ENCODE peak calls at places on chromosome X, in four cellular contexts. J is lower lobe of right lung, O is heart left ventricle, U is neural progenitor cell. R is an unnamed sample.
A peak's percentile ranks its signal among the peaks of the same experiment; 100 is the strongest.

GRCh38 chrX:56618250-56618649 is 54.8 kb downstream of the UBQLN2 start:
- DNase-seq in J (no peak), O (no peak), U (no peak), R (no peak)

GRCh38 chrX:112784692-112785091 is 55.9 kb downstream of the AMOT start:
- DNase-seq in J (no peak), O (no peak), U (no peak), R (no peak)

GRCh38 chrX:103878466-103879151 is 46.6 kb upstream of the RAB9B start:
- DNase-seq in J (no peak), O (no peak), U (no peak), R (no peak)

GRCh38 chrX:40245411-40246140 is 147.8 kb upstream of the BCOR start:
- DNase-seq in J (no peak), O (no peak), U (no peak), R (no peak)

GRCh38 chrX:103215768-103216085 is 819 bp downstream of the BEX4 start:
- DNase-seq in J (no peak), O (no peak), U (no peak), R (no peak)

GRCh38 chrX:24203072-24203808 is 53.7 kb downstream of the ZFX start:
- DNase-seq in J (no peak), O (no peak), U (no peak), R (no peak)

GRCh38 chrX:103637604-103638338 is 9.0 kb downstream of the TCEAL1 start:
- DNase-seq in J (no peak), O (no peak), U (no peak), R (no peak)

GRCh38 chrX:105136786-105137185 is 83.7 kb downstream of the TEX13A start:
- DNase-seq in J (no peak), O (no peak), U (no peak), R (no peak)

GRCh38 chrX:22666441-22666840 is 333.3 kb upstream of the DDX53 start:
- DNase-seq in J (no peak), O (no peak), U (peak; percentile 29), R (no peak)

GRCh38 chrX:120291211-120291610 is 20.1 kb downstream of the TMEM255A start:
- DNase-seq in J (no peak), O (no peak), U (no peak), R (no peak)

GRCh38 chrX:142036111-142036510 is 132.4 kb downstream of the MAGEC1 start:
- DNase-seq in J (no peak), O (no peak), U (no peak), R (no peak)

GRCh38 chrX:117633277-117633676 is 483.3 kb downstream of the KLHL13 start:
- DNase-seq in J (no peak), O (no peak), U (no peak), R (no peak)
- H3K4me3 ChIP-seq in J (no peak overlapping the region), O (no peak overlapping the region), U (no peak overlapping the region), R (no peak overlapping the region)

DNA sequence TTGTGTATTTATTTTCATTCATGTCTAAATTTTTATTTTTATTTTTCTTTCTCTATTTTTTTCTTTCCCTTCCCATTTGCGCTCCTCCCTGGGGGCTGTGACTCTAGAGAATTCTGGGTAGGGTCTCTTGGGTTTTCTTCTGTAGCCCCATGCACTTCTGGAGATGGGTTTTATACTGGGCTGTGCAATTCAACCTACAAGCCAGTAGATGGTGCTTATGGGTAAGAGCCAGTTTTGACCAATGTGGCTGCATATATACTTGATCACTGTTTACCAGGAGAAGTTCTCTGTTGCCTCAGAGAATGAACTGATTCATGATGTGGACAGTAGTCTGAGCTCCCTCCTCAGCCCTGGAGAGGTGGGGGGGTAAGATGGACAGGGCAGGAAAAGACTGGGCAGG is 614.6 kb downstream of the PCDH19 start:
- DNase-seq in J (no peak), O (no peak), U (no peak), R (no peak)
- TF ChIP-seq CTCF in J (no peak), O (no peak), U (peak; percentile 23), R (no peak)

GRCh38 chrX:35622601-35623000 is 175.5 kb upstream of the MAGEB16 start:
- DNase-seq in J (no peak), O (no peak), U (no peak), R (no peak)
- H3K27ac ChIP-seq in J (no peak overlapping the region), O (no peak overlapping the region), U (no peak overlapping the region), R (no peak overlapping the region)

GRCh38 chrX:69614896-69615295 is 1.0 kb upstream of the EDA start:
- DNase-seq in J (no peak), O (no peak), U (no peak), R (no peak)

GRCh38 chrX:69616520-69617203 is 749 bp downstream of the EDA start:
- DNase-seq in J (peak; percentile 41), O (peak; percentile 64), U (peak; percentile 46), R (peak; percentile 49)

GRCh38 chrX:69615323-69615722 is 590 bp upstream of the EDA start:
- DNase-seq in J (no peak), O (no peak), U (peak; percentile 72), R (no peak)

GRCh38 chrX:69613946-69614345 is 2.0 kb upstream of the EDA start:
- DNase-seq in J (no peak), O (no peak), U (no peak), R (no peak)

DNA sequence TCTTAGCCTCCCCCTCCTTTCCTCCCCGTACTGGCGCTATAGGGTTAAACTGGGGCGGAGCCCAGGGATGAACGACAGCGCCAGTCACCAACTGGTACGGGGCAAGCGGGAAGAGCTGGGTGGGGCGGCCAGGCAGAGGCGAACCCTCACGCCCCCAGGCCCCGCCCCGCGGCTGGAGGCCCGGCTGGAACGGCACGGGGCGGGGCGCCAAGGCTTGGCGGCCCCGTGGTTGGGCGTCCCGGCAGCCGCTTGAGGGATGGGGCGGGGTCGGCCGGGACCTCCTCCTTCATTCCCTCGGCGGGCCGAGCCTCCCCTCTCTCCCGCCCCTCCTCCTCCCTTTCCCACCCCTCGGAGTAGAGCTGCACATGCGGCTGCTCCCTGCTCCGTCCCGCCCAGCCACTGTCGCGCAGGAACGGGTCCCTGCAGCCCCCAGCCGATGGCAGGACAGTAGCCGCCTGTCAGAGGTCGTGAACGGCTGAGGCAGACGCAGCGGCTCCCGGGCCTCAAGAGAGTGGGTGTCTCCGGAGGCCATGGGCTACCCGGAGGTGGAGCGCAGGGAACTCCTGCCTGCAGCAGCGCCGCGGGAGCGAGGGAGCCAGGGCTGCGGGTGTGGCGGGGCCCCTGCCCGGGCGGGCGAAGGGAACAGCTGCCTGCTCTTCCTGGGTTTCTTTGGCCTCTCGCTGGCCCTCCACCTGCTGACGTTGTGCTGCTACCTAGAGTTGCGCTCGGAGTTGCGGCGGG is at the start of gene EDA:
- DNase-seq in J (peak; percentile 87), O (peak; percentile 90), U (peak; percentile 97), R (peak; percentile 87)
- H3K4me3 ChIP-seq in J (peak within 1 kb of the TSS; percentile 69), O (peak within 1 kb of the TSS; percentile 60), U (peak within 1 kb of the TSS; percentile 55), R (peak within 1 kb of the TSS; percentile 40)